ENCODE peak calls at places on chromosomes 5 and 9, in five cellular contexts. J is OCI-LY7, E is breast epithelium, O is tibial nerve, A is cardiac fibroblast. G is an unnamed sample.
A peak's percentile ranks its signal among the peaks of the same experiment; 100 is the strongest.

GRCh38 chr5:133818031-133818431 is 150.4 kb downstream of the C5orf15 start:
- DNase-seq in J (no peak), E (peak; percentile 24), O (peak; percentile 59), A (peak; percentile 63), G (no peak)

GRCh38 chr5:36944607-36945225 is 68.1 kb downstream of the NIPBL start:
- DNase-seq in J (peak; percentile 74), E (no peak), O (no peak), A (peak; percentile 85), G (peak; percentile 75)

GRCh38 chr9:13555516-13555915 is 276.0 kb upstream of the MPDZ start:
- DNase-seq in J (no peak), E (no peak), O (no peak), A (no peak), G (no peak)

GRCh38 chr5:39948867-39949468 is 524.2 kb upstream of the DAB2 start:
- DNase-seq in J (peak; percentile 79), E (no peak), O (peak; percentile 86), A (peak; percentile 83), G (peak; percentile 73)

GRCh38 chr5:86461169-86461956 is 156.4 kb upstream of the COX7C start:
- DNase-seq in J (no peak), E (no peak), O (no peak), A (peak; percentile 26), G (peak; percentile 4)

GRCh38 chr9:20651926-20652325 is 29.6 kb upstream of the MLLT3 start:
- DNase-seq in J (no peak), E (no peak), O (no peak), A (no peak), G (no peak)

GRCh38 chr5:137921931-137922330 is 32.7 kb downstream of the PKD2L2 start:
- DNase-seq in J (no peak), E (no peak), O (no peak), A (peak; percentile 31), G (no peak)

GRCh38 chr5:173848986-173849596 is 39.1 kb upstream of the CPEB4 start:
- DNase-seq in J (no peak), E (no peak), O (no peak), A (no peak), G (no peak)

GRCh38 chr5:139470821-139471300 is at the start of gene SMIM33:
- DNase-seq in J (peak; percentile 35), E (no peak), O (no peak), A (no peak), G (no peak)

GRCh38 chr9:106964329-106964728 is 101.4 kb downstream of the ZNF462 start:
- DNase-seq in J (no peak), E (no peak), O (no peak), A (no peak), G (peak; percentile 36)

GRCh38 chr9:114141553-114142548 is 13.5 kb upstream of the COL27A1 start:
- DNase-seq in J (no peak), E (no peak), O (peak; percentile 51), A (peak; percentile 18), G (no peak)

GRCh38 chr9:91347370-91347769 is 14.3 kb downstream of the AUH start:
- DNase-seq in J (no peak), E (no peak), O (no peak), A (no peak), G (no peak)

GRCh38 chr5:34543687-34544086 is 112.4 kb upstream of the RAI14 start:
- DNase-seq in J (no peak), E (no peak), O (no peak), A (no peak), G (no peak)

GRCh38 chr5:35117960-35118359 is 70.2 kb upstream of the AGXT2 start:
- DNase-seq in J (no peak), E (no peak), O (no peak), A (peak; percentile 74), G (peak; percentile 39)

GRCh38 chr5:145598184-145598583 is 237.0 kb downstream of the PRELID2 start:
- DNase-seq in J (no peak), E (no peak), O (no peak), A (no peak), G (no peak)

GRCh38 chr5:136957428-136957827 is 541.7 kb downstream of the SPOCK1 start:
- DNase-seq in J (no peak), E (no peak), O (no peak), A (no peak), G (no peak)

GRCh38 chr9:129513282-129513681 is 107.6 kb downstream of the C9orf50 start:
- DNase-seq in J (peak; percentile 13), E (no peak), O (no peak), A (no peak), G (no peak)

GRCh38 chr5:102857090-102857818 is 102.1 kb downstream of the PAM start:
- DNase-seq in J (no peak), E (no peak), O (no peak), A (peak; percentile 50), G (no peak)

GRCh38 chr5:5342784-5343183 is 79.7 kb upstream of the ICE1 start:
- DNase-seq in J (no peak), E (no peak), O (no peak), A (peak; percentile 29), G (no peak)

GRCh38 chr9:89375181-89375760 is 57.0 kb downstream of the SECISBP2 start:
- DNase-seq in J (peak; percentile 33), E (no peak), O (no peak), A (no peak), G (peak; percentile 66)

GRCh38 chr5:56278267-56278826 is 45.2 kb upstream of the ANKRD55 start:
- DNase-seq in J (no peak), E (no peak), O (no peak), A (peak; percentile 51), G (no peak)

GRCh38 chr5:55638455-55638854 is 73.7 kb downstream of the SLC38A9 start:
- DNase-seq in J (no peak), E (no peak), O (no peak), A (peak; percentile 43), G (peak; percentile 20)

GRCh38 chr5:126490167-126490937 is 67.1 kb downstream of the GRAMD2B start:
- DNase-seq in J (peak; percentile 19), E (peak; percentile 85), O (peak; percentile 47), A (no peak), G (no peak)

GRCh38 chr5:125798311-125798710 is 624.9 kb upstream of the GRAMD2B start:
- DNase-seq in J (peak; percentile 24), E (no peak), O (no peak), A (peak; percentile 63), G (peak; percentile 14)

GRCh38 chr5:32100903-32101302 is 73.2 kb downstream of the GOLPH3 start:
- DNase-seq in J (no peak), E (no peak), O (no peak), A (no peak), G (no peak)

GRCh38 chr9:91210318-91210717 is 151.4 kb downstream of the AUH start:
- DNase-seq in J (no peak), E (no peak), O (no peak), A (no peak), G (no peak)

GRCh38 chr5:150176745-150177485 is 10.3 kb downstream of the CDX1 start:
- DNase-seq in J (no peak), E (no peak), O (no peak), A (no peak), G (no peak)

GRCh38 chr5:13591621-13592020 is 352.9 kb downstream of the DNAH5 start:
- DNase-seq in J (no peak), E (no peak), O (no peak), A (peak; percentile 1), G (no peak)

GRCh38 chr9:35689601-35690446 is at the start of gene TPM2:
- DNase-seq in J (no peak), E (peak; percentile 88), O (peak; percentile 35), A (peak; percentile 90), G (no peak)

GRCh38 chr9:137028281-137029057 is 432 bp upstream of the ABCA2 start:
- DNase-seq in J (peak; percentile 68), E (no peak), O (no peak), A (peak; percentile 35), G (peak; percentile 62)

GRCh38 chr5:10726913-10727517 is 34.0 kb downstream of the DAP start:
- DNase-seq in J (no peak), E (peak; percentile 26), O (no peak), A (no peak), G (peak; percentile 57)

GRCh38 chr5:158952951-158953350 is 146.8 kb downstream of the EBF1 start:
- DNase-seq in J (peak; percentile 20), E (no peak), O (no peak), A (no peak), G (peak; percentile 23)

GRCh38 chr9:95504053-95504963 is 12.5 kb downstream of the PTCH1 start:
- DNase-seq in J (peak; percentile 69), E (no peak), O (peak; percentile 59), A (peak; percentile 51), G (no peak)

GRCh38 chr9:130823435-130823834 is 11.6 kb upstream of the ABL1 start:
- DNase-seq in J (no peak), E (no peak), O (no peak), A (no peak), G (no peak)

GRCh38 chr9:130824079-130824478 is 11.0 kb upstream of the ABL1 start:
- DNase-seq in J (no peak), E (no peak), O (no peak), A (no peak), G (no peak)

GRCh38 chr9:130817862-130818261 is 17.2 kb upstream of the ABL1 start:
- DNase-seq in J (no peak), E (no peak), O (no peak), A (no peak), G (no peak)

GRCh38 chr9:130824616-130825015 is 10.4 kb upstream of the ABL1 start:
- DNase-seq in J (no peak), E (no peak), O (no peak), A (no peak), G (no peak)

GRCh38 chr9:130820135-130820738 is 14.8 kb upstream of the ABL1 start:
- DNase-seq in J (no peak), E (no peak), O (no peak), A (peak; percentile 30), G (no peak)
- H3K4me3 ChIP-seq in J (no peak overlapping the region), E (no peak overlapping the region), O (no peak overlapping the region), A (no peak overlapping the region), G (no peak overlapping the region)

GRCh38 chr9:86287013-86287412 is 4.7 kb upstream of the ISCA1 start:
- DNase-seq in J (peak; percentile 78), E (no peak), O (no peak), A (peak; percentile 69), G (peak; percentile 55)
- TF ChIP-seq CTCF in J (peak; percentile 74), E (no peak), O (no peak), A (peak; percentile 37), G (peak; percentile 37)

GRCh38 chr5:151239237-151239861 is 13.6 kb upstream of the GM2A start:
- DNase-seq in J (peak; percentile 81), E (peak; percentile 38), O (peak; percentile 60), A (peak; percentile 87), G (peak; percentile 86)
- H3K4me3 ChIP-seq in J (peak overlapping the region; percentile 49), E (no peak overlapping the region), O (no peak overlapping the region), A (peak overlapping the region; percentile 27), G (peak overlapping the region; percentile 54)

GRCh38 chr5:88883566-88884434 is 816 bp upstream of the MEF2C start:
- DNase-seq in J (peak; percentile 53), E (peak; percentile 43), O (peak; percentile 67), A (peak; percentile 83), G (peak; percentile 85)
- TF ChIP-seq CTCF in J (peak; percentile 9), E (no peak), O (no peak), A (no peak), G (no peak)

G was measured in GM12865.